ENCODE peak calls at places on chromosome 21, in seven cellular contexts. Q is body of pancreas, X is A673, H is tibial nerve, T is posterior cingulate gyrus, S is endothelial cell, F is AG09309. L is an unnamed sample.

GRCh38 chr21:41627428-41627827 is 119.5 kb upstream of the TMPRSS2 start:
- DNase-seq in H (no peak), T (no peak), X (no peak), Q (no peak), F (no peak), S (no peak), L (no peak)

GRCh38 chr21:36879827-36880226 is 86.6 kb downstream of the HLCS start:
- DNase-seq in X (no peak), F (no peak), Q (no peak), S (no peak), H (no peak), T (no peak), L (no peak)

GRCh38 chr21:35395728-35396127 is 346.6 kb upstream of the RUNX1 start:
- DNase-seq in S (no peak), F (no peak), Q (no peak), H (no peak), T (no peak), X (no peak), L (no peak)

GRCh38 chr21:34227386-34227852 is 136.4 kb upstream of the KCNE2 start:
- DNase-seq in S (no peak), F (no peak), H (no peak), T (no peak), X (no peak), Q (no peak), L (no peak)

GRCh38 chr21:37367758-37368535 is 1.4 kb downstream of the DYRK1A start:
- DNase-seq in S (peak), Q (peak), H (no peak), X (peak), F (no peak), T (peak), L (peak)

GRCh38 chr21:45001134-45002095 is 61.6 kb downstream of the SLX9 start:
- DNase-seq in Q (no peak), H (no peak), F (peak), S (no peak), T (peak), X (no peak), L (no peak)

GRCh38 chr21:15850645-15851044 is 120.9 kb downstream of the USP25 start:
- DNase-seq in Q (no peak), X (no peak), H (no peak), F (no peak), S (no peak), T (no peak), L (no peak)

GRCh38 chr21:45386728-45387371 is 18.1 kb upstream of the COL18A1 start:
- DNase-seq in X (peak), T (peak), Q (peak), H (no peak), F (peak), S (peak), L (no peak)

GRCh38 chr21:44757731-44758130 is 43.9 kb downstream of the UBE2G2 start:
- DNase-seq in F (no peak), Q (no peak), H (no peak), S (no peak), T (peak), X (no peak), L (peak)

GRCh38 chr21:34185051-34185750 is 111.8 kb downstream of the MRPS6 start:
- DNase-seq in Q (no peak), F (no peak), H (no peak), S (no peak), T (no peak), X (no peak), L (no peak)

GRCh38 chr21:45143855-45144254 is 69.5 kb downstream of the ADARB1 start:
- DNase-seq in X (no peak), F (no peak), H (no peak), Q (no peak), S (no peak), T (no peak), L (no peak)

GRCh38 chr21:43622796-43623195 is 36.5 kb downstream of the HSF2BP start:
- DNase-seq in S (no peak), X (no peak), H (no peak), T (no peak), Q (no peak), F (no peak), L (no peak)

GRCh38 chr21:33968998-33969353 is 53.4 kb upstream of the ATP5PO start:
- DNase-seq in T (no peak), S (no peak), F (no peak), H (no peak), Q (no peak), X (peak), L (no peak)

GRCh38 chr21:36509966-36510742 is 30.2 kb upstream of the CLDN14 start:
- DNase-seq in H (no peak), X (no peak), Q (peak), F (no peak), S (no peak), T (peak), L (no peak)

GRCh38 chr21:41142051-41142795 is 25.7 kb upstream of the BACE2 start:
- DNase-seq in F (peak), S (no peak), T (peak), Q (peak), X (no peak), H (no peak), L (no peak)

GRCh38 chr21:23968722-23969647 is 1638.3 kb downstream of the MRPL39 start:
- DNase-seq in H (no peak), X (peak), F (no peak), T (no peak), S (peak), Q (peak), L (peak)

GRCh38 chr21:25509862-25510261 is 97.4 kb downstream of the MRPL39 start:
- DNase-seq in T (no peak), Q (no peak), S (no peak), H (no peak), X (no peak), F (no peak), L (no peak)

GRCh38 chr21:44647222-44647552 is 973 bp downstream of the KRTAP10-11 start:
- DNase-seq in S (no peak), Q (no peak), X (peak), F (no peak), T (peak), H (no peak), L (no peak)

GRCh38 chr21:20404915-20405314 is 593.3 kb upstream of the NCAM2 start:
- DNase-seq in S (no peak), H (no peak), Q (no peak), T (no peak), F (no peak), X (no peak), L (no peak)

GRCh38 chr21:43303240-43304178 is 123.4 kb downstream of the SIK1 start:
- DNase-seq in S (no peak), Q (no peak), T (peak), H (no peak), F (no peak), X (no peak), L (no peak)

GRCh38 chr21:45299026-45299863 is 11.6 kb upstream of the POFUT2 start:
- DNase-seq in Q (no peak), T (peak), S (no peak), F (no peak), X (no peak), H (peak), L (no peak)

GRCh38 chr21:15848632-15849031 is 118.8 kb downstream of the USP25 start:
- DNase-seq in S (no peak), Q (no peak), H (no peak), T (no peak), X (no peak), F (no peak), L (no peak)

GRCh38 chr21:29321908-29322569 is 23.3 kb downstream of the BACH1 start:
- DNase-seq in X (no peak), F (no peak), S (no peak), T (no peak), Q (no peak), H (no peak), L (no peak)

GRCh38 chr21:33801424-33802405 is 113.9 kb downstream of the ATP5PO start:
- DNase-seq in T (no peak), H (no peak), F (peak), X (peak), S (no peak), Q (peak), L (no peak)

GRCh38 chr21:36806103-36806502 is 107.2 kb downstream of the SIM2 start:
- DNase-seq in Q (no peak), T (no peak), F (no peak), X (no peak), H (no peak), S (no peak), L (no peak)

GRCh38 chr21:28804089-28804670 is 188.5 kb downstream of the LTN1 start:
- DNase-seq in Q (no peak), H (no peak), X (no peak), S (no peak), T (no peak), F (no peak), L (no peak)

GRCh38 chr21:30779269-30779668 is 24.0 kb upstream of the KRTAP21-1 start:
- DNase-seq in S (no peak), T (no peak), H (no peak), X (no peak), Q (no peak), F (no peak), L (no peak)

GRCh38 chr21:45921917-45922316 is 59.7 kb upstream of the COL6A1 start:
- DNase-seq in H (no peak), S (no peak), T (peak), X (no peak), F (no peak), Q (no peak), L (no peak)

GRCh38 chr21:25313891-25314646 is 293.2 kb downstream of the MRPL39 start:
- DNase-seq in S (no peak), F (no peak), X (peak), T (no peak), H (no peak), Q (no peak), L (no peak)

GRCh38 chr21:24895885-24896734 is 711.2 kb downstream of the MRPL39 start:
- DNase-seq in X (peak), Q (peak), S (peak), T (no peak), F (no peak), H (no peak), L (no peak)

GRCh38 chr21:44467859-44468195 is 12.5 kb downstream of the LRRC3 start:
- DNase-seq in F (no peak), S (no peak), T (no peak), H (no peak), Q (no peak), X (no peak), L (no peak)

GRCh38 chr21:37758997-37759396 is 157.3 kb downstream of the KCNJ6 start:
- DNase-seq in H (no peak), T (peak), F (no peak), X (no peak), Q (peak), S (peak), L (no peak)

GRCh38 chr21:44443291-44443890 is 11.9 kb upstream of the LRRC3 start:
- DNase-seq in X (no peak), T (peak), H (no peak), F (no peak), Q (no peak), S (no peak), L (no peak)

GRCh38 chr21:21664871-21665270 is 666.7 kb downstream of the NCAM2 start:
- DNase-seq in T (no peak), Q (no peak), F (no peak), H (no peak), S (no peak), X (no peak), L (no peak)